ENCODE peak calls at places on chromosomes 1 and 21, in seven cellular contexts. H is SK-N-SH, Y is brain microvascular endothelial cell, U is right atrium auricular region, C is GM23338, K is K562, O is HCT116. N is an unnamed sample.

GRCh38 chr1:48329489-48329888 is 107.0 kb downstream of the SLC5A9 start:
- DNase-seq in C (no peak), Y (no peak), H (no peak), O (no peak), K (no peak), U (no peak), N (no peak)

GRCh38 chr21:29738730-29739129 is 201.1 kb downstream of the GRIK1 start:
- DNase-seq in K (no peak), C (no peak), U (no peak), O (no peak), Y (no peak), H (no peak), N (no peak)

GRCh38 chr1:10380594-10381275 is 18.1 kb upstream of the PGD start:
- DNase-seq in H (no peak), C (no peak), O (no peak), Y (peak), K (no peak), U (no peak), N (no peak)

GRCh38 chr21:37000381-37000780 is 6.1 kb upstream of the RIPPLY3 start:
- DNase-seq in H (no peak), Y (no peak), K (no peak), O (peak), U (no peak), C (no peak), N (no peak)

GRCh38 chr1:234866007-234866866 is 256.3 kb upstream of the IRF2BP2 start:
- DNase-seq in C (no peak), H (no peak), O (peak), U (peak), Y (peak), K (peak), N (no peak)

GRCh38 chr1:175016073-175016722 is 7.0 kb downstream of the MRPS14 start:
- DNase-seq in K (no peak), O (no peak), Y (peak), C (no peak), H (no peak), U (no peak), N (no peak)

GRCh38 chr21:43991447-43991991 is 20.6 kb upstream of the TRAPPC10 start:
- DNase-seq in K (no peak), C (no peak), Y (no peak), H (no peak), O (no peak), U (no peak), N (no peak)

GRCh38 chr1:156499194-156499702 is 1.3 kb downstream of the MEF2D start:
- DNase-seq in K (peak), U (no peak), H (no peak), O (no peak), Y (no peak), C (peak), N (no peak)

GRCh38 chr1:191086910-191087309 is 609.2 kb upstream of the BRINP3 start:
- DNase-seq in U (no peak), Y (no peak), C (no peak), O (no peak), K (no peak), H (no peak), N (no peak)

GRCh38 chr1:54287176-54287650 is 87.2 kb downstream of the MRPL37 start:
- DNase-seq in O (no peak), K (peak), H (peak), Y (peak), C (no peak), U (peak), N (peak)

GRCh38 chr1:111605553-111605952 is 14.0 kb upstream of the RAP1A start:
- DNase-seq in H (no peak), O (no peak), U (peak), C (no peak), Y (no peak), K (no peak), N (no peak)

GRCh38 chr1:96945509-96946084 is 224.0 kb downstream of the PTBP2 start:
- DNase-seq in C (no peak), K (no peak), H (no peak), Y (no peak), U (no peak), O (no peak), N (no peak)

GRCh38 chr21:22164912-22165311 is 1166.7 kb downstream of the NCAM2 start:
- DNase-seq in C (no peak), Y (no peak), K (no peak), O (no peak), U (no peak), H (no peak), N (no peak)

GRCh38 chr1:151714820-151715725 is 1.5 kb downstream of the CELF3 start:
- DNase-seq in U (no peak), C (peak), Y (no peak), O (no peak), K (peak), H (no peak), N (no peak)

GRCh38 chr1:190551638-190552037 is 74.0 kb upstream of the BRINP3 start:
- DNase-seq in U (no peak), K (no peak), H (no peak), C (peak), Y (no peak), O (no peak), N (no peak)

GRCh38 chr1:8767006-8767405 is 50.4 kb downstream of the RERE start:
- DNase-seq in U (no peak), O (no peak), H (no peak), C (no peak), Y (peak), K (no peak), N (no peak)

GRCh38 chr1:11638121-11638520 is 16.1 kb downstream of the FBXO2 start:
- DNase-seq in K (no peak), U (no peak), H (no peak), Y (no peak), O (no peak), C (peak), N (no peak)

GRCh38 chr1:230047114-230047865 is 19.7 kb upstream of the GALNT2 start:
- DNase-seq in H (no peak), K (no peak), Y (no peak), U (no peak), O (peak), C (peak), N (no peak)

GRCh38 chr1:229224308-229224707 is 46.6 kb upstream of the RAB4A start:
- DNase-seq in K (no peak), C (no peak), H (no peak), O (no peak), Y (no peak), U (no peak), N (no peak)

GRCh38 chr21:40678681-40679284 is 168.2 kb downstream of the DSCAM start:
- DNase-seq in K (no peak), C (no peak), H (no peak), Y (no peak), U (no peak), O (no peak), N (no peak)

GRCh38 chr1:41618066-41618825 is 133.8 kb upstream of the EDN2 start:
- DNase-seq in K (no peak), C (no peak), Y (no peak), U (peak), O (no peak), H (no peak), N (peak)

GRCh38 chr1:240189386-240189989 is 97.8 kb downstream of the FMN2 start:
- DNase-seq in C (peak), U (no peak), H (peak), K (peak), O (no peak), Y (peak), N (no peak)

GRCh38 chr1:36098650-36099365 is 10.1 kb downstream of the ADPRS start:
- DNase-seq in Y (no peak), H (no peak), U (no peak), K (no peak), O (no peak), C (no peak), N (no peak)

GRCh38 chr1:162847839-162848453 is 13.0 kb downstream of the CCDC190 start:
- DNase-seq in O (peak), Y (peak), C (peak), K (peak), U (peak), H (peak), N (peak)

GRCh38 chr21:43357708-43358430 is 69.1 kb downstream of the SIK1 start:
- DNase-seq in O (no peak), C (no peak), U (no peak), K (no peak), H (no peak), Y (no peak), N (no peak)

GRCh38 chr21:34199121-34199910 is 125.9 kb downstream of the MRPS6 start:
- DNase-seq in Y (no peak), K (no peak), C (no peak), U (no peak), O (no peak), H (no peak), N (no peak)
- H3K27ac ChIP-seq in Y (no peak), K (no peak), C (no peak), U (peak), O (no peak), H (no peak), N (no peak)

DNA sequence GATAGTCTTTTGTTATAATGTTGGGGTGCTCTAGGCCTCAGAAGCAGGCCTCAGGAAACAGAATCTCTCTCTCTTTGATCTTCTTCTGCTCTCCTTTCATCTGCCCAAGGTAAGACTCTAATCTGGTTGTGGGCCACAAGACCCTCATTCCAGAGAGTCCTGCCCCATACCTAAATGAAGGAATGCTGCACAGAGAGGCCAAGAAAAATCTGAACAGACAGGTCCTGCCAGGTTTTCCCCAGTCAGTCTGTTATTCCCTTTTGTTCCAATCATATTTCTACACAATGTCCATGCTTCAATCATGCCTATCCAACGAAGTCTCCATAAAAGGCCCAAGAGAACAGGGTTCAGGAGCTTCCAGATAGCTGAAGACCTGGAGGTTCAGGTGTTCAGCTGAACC is 7.0 kb upstream of the CFAP45 start:
- DNase-seq in U (no peak), C (no peak), K (no peak), Y (no peak), O (no peak), H (no peak), N (no peak)
- H3K27ac ChIP-seq in U (no peak), C (no peak), K (no peak), Y (no peak), O (no peak), H (no peak), N (no peak)

DNA sequence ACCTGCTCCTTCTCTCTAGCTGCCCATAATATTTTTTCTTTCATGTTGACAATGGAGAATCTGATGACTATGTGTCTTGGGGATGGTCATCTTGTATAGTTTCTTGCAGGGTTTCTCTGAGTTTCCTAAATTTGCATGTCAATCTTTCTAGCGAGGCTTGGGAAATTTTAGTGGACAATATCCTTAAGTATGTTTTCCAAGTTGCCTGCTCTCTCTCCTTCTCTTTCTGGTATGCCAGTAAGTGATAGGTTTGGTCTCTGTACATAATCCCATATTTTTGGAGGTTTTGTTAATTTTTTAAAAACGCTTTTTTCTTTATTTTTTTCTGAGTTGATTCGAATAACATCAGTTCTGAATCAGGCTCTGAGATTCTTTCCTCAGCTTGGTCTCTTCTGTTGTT is 370.9 kb upstream of the LYPLAL1 start:
- DNase-seq in K (no peak), Y (no peak), U (no peak), C (no peak), O (no peak), H (no peak), N (no peak)
- H3K27ac ChIP-seq in K (no peak), Y (no peak), U (no peak), C (no peak), O (no peak), H (no peak), N (no peak)

DNA sequence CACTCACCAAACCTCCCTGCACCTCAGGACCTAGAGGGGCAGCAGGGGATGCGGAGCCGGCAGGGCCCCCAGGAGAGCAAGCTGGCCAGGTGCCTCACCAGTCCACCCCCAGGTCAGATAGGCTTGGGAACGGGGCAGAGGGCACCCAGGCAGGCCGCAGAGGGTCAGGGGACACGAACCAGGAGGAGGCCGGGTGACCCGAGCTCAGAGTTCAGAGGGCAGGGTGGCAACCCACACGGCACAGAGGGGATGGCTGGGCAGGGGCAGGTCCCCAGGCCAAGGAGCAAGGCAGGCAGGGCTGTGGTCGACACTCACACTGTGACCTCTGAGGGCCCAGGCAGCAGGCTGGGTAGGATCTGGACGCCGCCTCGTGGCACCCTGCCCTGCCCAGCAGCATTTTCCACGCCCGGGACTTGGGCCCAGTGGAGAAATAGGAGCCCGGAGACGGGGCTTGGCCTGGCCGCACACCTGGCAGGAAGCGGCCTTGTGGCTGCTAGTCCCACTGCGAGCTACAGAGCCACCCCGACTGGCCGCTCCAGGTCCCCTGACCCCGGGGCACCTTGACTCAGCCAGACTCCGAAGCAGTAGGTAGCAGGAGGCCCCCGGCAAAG is 5.3 kb downstream of the DVL1 start:
- DNase-seq in O (no peak), C (no peak), U (no peak), H (no peak), K (no peak), Y (no peak), N (no peak)
- H3K27ac ChIP-seq in O (peak), C (no peak), U (no peak), H (no peak), K (no peak), Y (no peak), N (no peak)

GRCh38 chr1:203559523-203559922 is 65.6 kb downstream of the OPTC start:
- DNase-seq in K (no peak), Y (peak), C (no peak), O (no peak), H (no peak), U (peak), N (no peak)
- H3K27ac ChIP-seq in K (no peak), Y (peak), C (no peak), O (no peak), H (peak), U (peak), N (no peak)

GRCh38 chr1:192544983-192545393 is 30.6 kb upstream of the RGS1 start:
- DNase-seq in O (no peak), H (no peak), Y (no peak), U (no peak), C (peak), K (no peak), N (no peak)
- H3K27ac ChIP-seq in O (no peak), H (peak), Y (peak), U (no peak), C (peak), K (no peak), N (no peak)

DNA sequence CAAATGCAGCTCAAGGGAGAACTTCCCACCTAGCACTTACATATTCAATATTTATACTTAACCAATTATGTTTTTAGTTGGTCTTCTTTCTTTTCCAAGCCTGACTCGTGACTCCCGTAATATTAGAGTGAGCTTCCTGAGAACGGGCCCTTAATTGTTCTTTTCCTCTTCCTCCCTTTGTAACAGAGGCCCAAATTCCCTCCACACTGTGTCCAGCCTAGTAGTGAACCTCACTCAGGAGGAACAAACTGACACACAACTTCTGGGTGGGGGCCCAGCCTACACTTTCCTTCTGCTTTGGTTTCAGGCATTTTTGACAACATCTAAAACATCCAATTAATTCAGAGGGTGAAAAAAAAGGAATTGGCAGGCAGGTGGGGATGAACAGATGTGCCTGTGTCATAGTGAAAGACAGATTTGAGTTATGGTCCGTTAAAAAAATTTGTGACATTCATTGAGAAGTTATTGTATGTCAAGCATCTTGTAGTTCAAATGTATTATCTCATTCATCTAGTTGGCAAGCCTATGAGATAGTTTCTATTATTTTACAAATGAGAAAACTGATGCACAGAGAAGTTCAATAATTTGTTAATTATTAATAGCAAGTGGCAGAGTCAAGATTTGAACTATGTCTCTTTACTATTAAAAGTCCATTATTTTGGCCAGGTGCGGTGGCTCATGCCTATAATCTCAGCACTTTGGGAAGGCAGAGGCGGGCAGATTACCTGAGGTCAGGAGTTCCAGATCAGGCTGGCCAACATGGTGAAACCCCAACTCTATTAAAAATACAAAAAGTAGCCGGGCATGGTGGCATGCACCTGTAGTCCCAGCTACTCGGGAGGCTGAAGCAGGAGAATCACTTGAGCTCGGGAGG is 41.7 kb upstream of the LRIG2 start:
- DNase-seq in C (no peak), Y (no peak), H (no peak), U (no peak), K (no peak), O (no peak), N (no peak)
- H3K27ac ChIP-seq in C (no peak), Y (no peak), H (no peak), U (no peak), K (no peak), O (no peak), N (no peak)

GRCh38 chr1:203060115-203060514 is 25.7 kb downstream of the MYOG start:
- DNase-seq in K (no peak), C (no peak), U (no peak), O (no peak), H (no peak), Y (no peak), N (no peak)

GRCh38 chr1:203059485-203059884 is 26.3 kb downstream of the MYOG start:
- DNase-seq in O (no peak), H (no peak), K (no peak), Y (no peak), U (no peak), C (no peak), N (no peak)

GRCh38 chr1:203056516-203056915 is 29.3 kb downstream of the MYOG start:
- DNase-seq in U (no peak), H (no peak), K (peak), Y (no peak), O (no peak), C (peak), N (no peak)

GRCh38 chr1:203057831-203058673 is 27.8 kb downstream of the MYOG start:
- DNase-seq in C (no peak), H (peak), U (no peak), O (no peak), Y (no peak), K (no peak), N (no peak)

GRCh38 chr1:203058674-203058931 is 27.2 kb downstream of the MYOG start:
- DNase-seq in Y (no peak), C (no peak), H (no peak), U (no peak), O (no peak), K (no peak), N (no peak)
- H3K27ac ChIP-seq in Y (no peak), C (no peak), H (no peak), U (no peak), O (no peak), K (no peak), N (no peak)

GRCh38 chr1:201298381-201299367 is 15.4 kb downstream of the PKP1 start:
- DNase-seq in U (no peak), O (no peak), C (no peak), K (no peak), Y (no peak), H (no peak), N (no peak)
- H3K27ac ChIP-seq in U (no peak), O (no peak), C (no peak), K (no peak), Y (no peak), H (no peak), N (no peak)

GRCh38 chr1:207754942-207755689 is 3.3 kb downstream of the CD46 start:
- DNase-seq in K (no peak), H (no peak), C (no peak), O (no peak), U (no peak), Y (no peak), N (no peak)
- H3K27ac ChIP-seq in K (peak), H (no peak), C (no peak), O (no peak), U (no peak), Y (no peak), N (no peak)

N was measured in substantia nigra.